ENCODE peak calls at places on chromosomes 7 and 10, in ten cellular contexts. W, I, E, N, G, R, D, X, A and T are unnamed samples.

GRCh38 chr7:24883632-24884013 is 96.4 kb downstream of the OSBPL3 start:
- DNase-seq in N (no peak), R (no peak), X (no peak), G (no peak), D (no peak), A (no peak), E (no peak), W (no peak), I (no peak), T (no peak)

GRCh38 chr7:4227105-4228010 is 454.7 kb upstream of the FOXK1 start:
- DNase-seq in A (no peak), D (no peak), R (no peak), W (no peak), G (no peak), E (peak), I (peak), X (no peak), N (no peak), T (no peak)

GRCh38 chr10:49219248-49219647 is 31.1 kb upstream of the TMEM273 start:
- DNase-seq in E (no peak), X (no peak), N (no peak), G (no peak), D (no peak), A (no peak), R (no peak), I (no peak), W (no peak), T (no peak)

GRCh38 chr7:8418627-8419245 is 14.7 kb upstream of the NXPH1 start:
- DNase-seq in X (peak), R (peak), E (peak), G (peak), D (peak), I (peak), W (peak), A (peak), N (no peak), T (peak)

GRCh38 chr7:150403376-150404171 is 24.4 kb downstream of the ZNF775 start:
- DNase-seq in E (no peak), W (no peak), X (peak), G (no peak), N (no peak), R (no peak), A (no peak), D (no peak), I (no peak), T (no peak)

GRCh38 chr7:80859272-80859970 is 59.4 kb downstream of the SEMA3C start:
- DNase-seq in R (no peak), D (peak), G (no peak), I (peak), A (no peak), X (no peak), E (no peak), W (no peak), N (no peak), T (peak)

GRCh38 chr7:36171503-36171902 is 18.4 kb downstream of the EEPD1 start:
- DNase-seq in W (no peak), E (no peak), R (no peak), N (no peak), A (no peak), G (no peak), I (no peak), X (no peak), D (no peak), T (no peak)

GRCh38 chr7:151244871-151245346 is 3.6 kb downstream of the SMARCD3 start:
- DNase-seq in A (no peak), X (no peak), N (no peak), G (no peak), D (no peak), R (no peak), I (no peak), W (peak), E (peak), T (no peak)

GRCh38 chr7:128236924-128237586 is 4.0 kb upstream of the LEP start:
- DNase-seq in D (peak), E (peak), G (no peak), A (peak), I (peak), R (peak), W (no peak), X (no peak), N (no peak), T (peak)

GRCh38 chr10:36349445-36350063 is 707.5 kb upstream of the FZD8 start:
- DNase-seq in W (no peak), D (peak), R (no peak), A (peak), I (peak), G (no peak), N (no peak), E (no peak), X (no peak), T (peak)

GRCh38 chr10:6310977-6311376 is 108.2 kb downstream of the PFKFB3 start:
- DNase-seq in G (no peak), I (no peak), D (no peak), X (no peak), A (no peak), E (no peak), W (no peak), N (no peak), R (no peak), T (no peak)

GRCh38 chr10:101133489-101134298 is 2.6 kb downstream of the TLX1 start:
- DNase-seq in R (no peak), I (no peak), G (no peak), E (no peak), W (no peak), N (no peak), A (no peak), D (no peak), X (no peak), T (no peak)